ENCODE peak calls at places on chromosomes 3 and 15, in four cellular contexts. R is cardiac muscle cell, Z is astrocyte of the spinal cord, S is Peyer's patch. U is an unnamed sample.

GRCh38 chr3:88362428-88362827 is 212.7 kb downstream of the C3orf38 start:
- DNase-seq in R (no peak), Z (no peak), S (no peak), U (no peak)

GRCh38 chr3:186772886-186773417 is 10.4 kb upstream of the EIF4A2 start:
- DNase-seq in R (peak; percentile 49), Z (no peak), S (peak; percentile 92), U (peak; percentile 89)

GRCh38 chr3:138328341-138328740 is 1.3 kb downstream of the NME9 start:
- DNase-seq in R (peak; percentile 69), Z (no peak), S (no peak), U (no peak)

GRCh38 chr15:77599899-77600298 is 32.8 kb downstream of the LINGO1 start:
- DNase-seq in R (peak; percentile 76), Z (no peak), S (peak; percentile 22), U (no peak)

GRCh38 chr3:192082733-192083660 is 622.0 kb downstream of the PYDC2 start:
- DNase-seq in R (no peak), Z (no peak), S (no peak), U (no peak)

GRCh38 chr3:71582612-71583568 is 638 bp downstream of the FOXP1 start:
- DNase-seq in R (peak; percentile 71), Z (peak; percentile 76), S (peak; percentile 83), U (peak; percentile 64)

GRCh38 chr3:80018375-80018774 is 250.6 kb upstream of the ROBO1 start:
- DNase-seq in R (no peak), Z (peak; percentile 7), S (no peak), U (no peak)

GRCh38 chr3:32781211-32781968 is 36.4 kb upstream of the TRIM71 start:
- DNase-seq in R (peak; percentile 81), Z (peak; percentile 78), S (peak; percentile 49), U (peak; percentile 48)

GRCh38 chr15:57037548-57037947 is 119.1 kb downstream of the TCF12 start:
- DNase-seq in R (no peak), Z (no peak), S (no peak), U (no peak)

GRCh38 chr15:101398247-101398646 is 91.3 kb downstream of the PCSK6 start:
- DNase-seq in R (no peak), Z (no peak), S (no peak), U (no peak)

GRCh38 chr3:143173242-143173641 is 53.7 kb downstream of the CHST2 start:
- DNase-seq in R (no peak), Z (no peak), S (no peak), U (no peak)

GRCh38 chr15:23447107-23447500 is at the start of gene GOLGA6L2:
- DNase-seq in R (no peak), Z (no peak), S (no peak), U (no peak)

GRCh38 chr3:52845691-52846426 is 11.0 kb upstream of the MUSTN1 start:
- DNase-seq in R (no peak), Z (no peak), S (no peak), U (no peak)

GRCh38 chr3:11651900-11652299 is 8.2 kb upstream of the VGLL4 start:
- DNase-seq in R (peak; percentile 64), Z (peak; percentile 72), S (no peak), U (no peak)

GRCh38 chr3:179071161-179071568 is 444 bp downstream of the ZMAT3 start:
- DNase-seq in R (no peak), Z (peak; percentile 42), S (peak; percentile 40), U (no peak)

DNA sequence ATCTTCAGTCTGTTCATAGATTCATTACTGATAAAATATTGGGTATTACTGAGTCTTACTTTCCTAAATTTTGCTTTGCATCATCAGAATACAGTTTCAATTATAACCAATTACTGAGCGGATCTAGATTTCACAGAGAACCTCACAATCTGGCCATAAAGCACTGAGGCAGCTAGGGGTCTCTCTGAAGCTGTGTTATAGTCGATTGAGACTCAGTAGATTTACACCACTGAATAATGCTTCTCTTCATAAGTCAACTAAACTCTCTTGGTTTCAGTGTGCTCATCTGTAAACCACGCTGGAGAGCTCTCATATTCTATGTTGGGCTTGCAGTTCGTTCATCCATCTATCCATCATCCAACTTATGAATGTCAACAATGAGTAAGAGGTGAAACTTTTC is 180.6 kb downstream of the GREM1 start:
- DNase-seq in R (no peak), Z (no peak), S (no peak), U (no peak)
- TF ChIP-seq CTCF in R (no peak), Z (no peak), S (no peak), U (no peak)

GRCh38 chr15:41407341-41407740 is 5.0 kb upstream of the NDUFAF1 start:
- DNase-seq in R (no peak), Z (no peak), S (no peak), U (no peak)
- TF ChIP-seq CTCF in R (no peak), Z (no peak), S (no peak), U (no peak)

GRCh38 chr15:51161491-51162260 is 67.0 kb upstream of the TNFAIP8L3 start:
- DNase-seq in R (no peak), Z (peak; percentile 22), S (no peak), U (no peak)

GRCh38 chr15:51160484-51160883 is 65.8 kb upstream of the TNFAIP8L3 start:
- DNase-seq in R (no peak), Z (no peak), S (no peak), U (no peak)

GRCh38 chr15:51168700-51169099 is 74.0 kb upstream of the TNFAIP8L3 start:
- DNase-seq in R (no peak), Z (no peak), S (no peak), U (no peak)

GRCh38 chr15:51162865-51163762 is 68.4 kb upstream of the TNFAIP8L3 start:
- DNase-seq in R (peak; percentile 80), Z (peak; percentile 83), S (peak; percentile 52), U (peak; percentile 60)

GRCh38 chr15:51163843-51164242 is 69.1 kb upstream of the TNFAIP8L3 start:
- DNase-seq in R (no peak), Z (no peak), S (no peak), U (no peak)
- TF ChIP-seq CTCF in R (no peak), Z (no peak), S (no peak), U (no peak)

GRCh38 chr3:132722165-132723023 is at the start of gene NPHP3:
- DNase-seq in R (peak; percentile 99), Z (peak; percentile 97), S (peak; percentile 99), U (peak; percentile 97)
- TF ChIP-seq CTCF in R (no peak), Z (no peak), S (no peak), U (no peak)

DNA sequence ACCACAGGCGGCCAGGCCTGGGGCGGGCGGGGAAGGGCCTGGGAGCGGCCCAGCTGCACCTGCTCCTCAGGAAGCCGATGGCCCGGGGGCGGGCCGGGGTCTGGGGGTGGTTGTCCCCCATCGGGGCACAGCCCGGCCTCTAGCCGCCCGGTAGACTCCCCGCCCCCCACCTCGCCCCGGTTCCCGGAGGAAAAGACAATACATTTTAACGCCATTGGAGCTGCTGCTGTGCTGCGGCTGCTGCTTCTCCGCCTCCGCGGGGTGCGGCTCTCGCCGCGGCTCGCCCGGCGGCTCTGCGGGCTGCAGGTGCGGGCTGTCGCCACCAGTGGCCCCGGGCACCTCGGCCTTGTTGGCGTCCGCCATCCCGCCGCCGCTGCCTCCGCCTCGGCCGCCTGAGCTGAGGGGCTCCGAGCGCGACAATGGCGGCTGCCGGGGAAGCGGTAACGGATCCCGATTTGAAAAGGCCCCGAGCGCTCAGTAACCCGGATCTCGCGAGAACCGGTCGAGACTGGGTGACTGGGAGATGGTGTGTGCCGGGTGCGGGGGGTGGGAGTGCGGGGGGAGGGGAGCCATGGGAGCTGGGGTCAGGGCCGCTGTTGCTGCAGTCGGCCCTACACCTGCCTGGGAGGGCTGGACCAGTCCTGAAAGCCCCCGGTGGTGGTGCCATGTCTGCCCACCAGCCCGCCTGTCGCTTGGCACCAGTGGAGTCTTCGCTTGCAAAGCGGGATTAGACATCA is at the start of gene MYEF2:
- DNase-seq in R (peak; percentile 37), Z (peak; percentile 75), S (peak; percentile 67), U (no peak)
- TF ChIP-seq CTCF in R (no peak), Z (no peak), S (no peak), U (no peak)

GRCh38 chr15:75042730-75043508 is 19.5 kb downstream of the PPCDC start:
- DNase-seq in R (peak; percentile 48), Z (peak; percentile 29), S (peak; percentile 90), U (peak; percentile 99)

GRCh38 chr15:75034615-75035014 is 11.2 kb downstream of the PPCDC start:
- DNase-seq in R (no peak), Z (no peak), S (no peak), U (peak; percentile 83)

GRCh38 chr15:75037685-75038084 is 14.3 kb downstream of the PPCDC start:
- DNase-seq in R (no peak), Z (peak; percentile 37), S (no peak), U (peak; percentile 75)

GRCh38 chr15:75036269-75036668 is 12.9 kb downstream of the PPCDC start:
- DNase-seq in R (no peak), Z (no peak), S (no peak), U (no peak)

DNA sequence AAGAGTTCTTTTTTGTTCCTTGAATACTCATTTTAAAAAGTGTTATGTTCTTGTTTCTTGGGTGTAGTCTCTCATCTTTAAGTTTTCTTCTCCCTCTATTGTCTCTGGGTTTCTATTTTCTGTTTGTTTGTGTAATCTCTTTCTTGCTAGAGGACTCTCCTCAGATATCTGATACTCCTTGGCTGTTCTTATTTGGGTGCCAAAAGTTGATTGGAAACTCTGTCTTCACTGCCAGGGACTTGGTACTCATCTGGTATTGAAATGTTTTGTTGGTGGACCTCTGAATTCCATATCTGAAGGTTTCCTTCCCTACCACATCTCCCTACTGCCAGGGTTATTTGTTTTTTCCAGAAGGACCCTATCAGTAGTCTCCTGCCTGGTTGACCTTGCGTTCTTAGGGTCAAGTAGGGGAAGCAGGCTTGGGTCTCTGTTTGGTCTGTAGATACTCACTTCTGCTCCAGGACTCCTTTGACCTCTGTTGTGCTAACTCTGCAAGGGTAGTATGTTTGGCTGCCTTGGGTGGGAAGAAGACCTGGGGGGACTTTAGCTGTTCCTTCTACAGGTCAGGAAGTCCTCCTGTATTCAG is 15.7 kb downstream of the PPCDC start:
- DNase-seq in R (no peak), Z (no peak), S (no peak), U (no peak)
- TF ChIP-seq CTCF in R (no peak), Z (no peak), S (no peak), U (no peak)

GRCh38 chr3:12807960-12808359 is 11.5 kb downstream of the CAND2 start:
- DNase-seq in R (no peak), Z (no peak), S (no peak), U (no peak)

GRCh38 chr3:12810013-12810780 is 13.7 kb downstream of the CAND2 start:
- DNase-seq in R (peak; percentile 94), Z (peak; percentile 92), S (peak; percentile 99), U (peak; percentile 82)

GRCh38 chr3:12808587-12808986 is 12.1 kb downstream of the CAND2 start:
- DNase-seq in R (no peak), Z (no peak), S (no peak), U (no peak)

GRCh38 chr3:12809001-12809400 is 12.5 kb downstream of the CAND2 start:
- DNase-seq in R (no peak), Z (no peak), S (no peak), U (no peak)

DNA sequence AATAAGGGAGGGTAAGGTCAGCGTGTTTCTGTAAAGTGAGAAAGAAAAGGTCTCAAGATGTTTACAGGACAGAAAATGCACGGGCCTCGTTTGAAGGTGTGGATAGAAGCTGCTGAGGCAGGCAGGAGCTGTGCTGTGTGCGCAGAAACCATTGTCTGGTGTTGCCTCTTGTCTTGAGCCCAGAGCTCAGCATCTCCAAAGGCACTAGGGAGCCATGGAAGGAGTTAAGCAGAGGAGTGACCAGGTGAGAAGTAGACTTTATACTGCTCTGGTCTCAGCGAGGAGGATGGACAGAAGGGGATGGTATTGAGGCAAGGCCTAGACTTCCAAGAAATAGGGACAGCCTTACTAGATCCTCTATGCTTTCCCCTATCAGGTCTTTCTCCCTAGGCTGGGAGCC is 13.0 kb downstream of the CAND2 start:
- DNase-seq in R (no peak), Z (no peak), S (no peak), U (no peak)
- TF ChIP-seq CTCF in R (no peak), Z (no peak), S (no peak), U (no peak)